ENCODE peak calls at places on chromosome 12, in six cellular contexts. M is stomach, W is astrocyte, Q is astrocyte of the spinal cord, B is A549, H is right atrium auricular region. U is an unnamed sample.

GRCh38 chr12:10849425-10849878 is at the start of gene PRR4:
- DNase-seq in B (no peak), Q (peak), M (no peak), H (no peak), W (peak), U (peak)

GRCh38 chr12:15005064-15005463 is 32.2 kb downstream of the PDE6H start:
- DNase-seq in M (no peak), H (no peak), B (no peak), Q (no peak), W (no peak), U (no peak)

GRCh38 chr12:56074396-56074795 is 5.6 kb upstream of the ERBB3 start:
- DNase-seq in M (no peak), W (no peak), B (no peak), Q (no peak), H (no peak), U (no peak)

GRCh38 chr12:30979371-30980259 is 53.1 kb downstream of the TSPAN11 start:
- DNase-seq in B (no peak), W (no peak), M (no peak), H (no peak), Q (no peak), U (no peak)

GRCh38 chr12:101962486-101962885 is 85.1 kb downstream of the DRAM1 start:
- DNase-seq in B (no peak), Q (no peak), H (no peak), W (no peak), M (no peak), U (no peak)

GRCh38 chr12:24069532-24070395 is 120.3 kb upstream of the SOX5 start:
- DNase-seq in M (no peak), Q (no peak), W (peak), B (no peak), H (no peak), U (no peak)

GRCh38 chr12:40534828-40535227 is 157.4 kb upstream of the CNTN1 start:
- DNase-seq in B (no peak), M (no peak), Q (no peak), H (no peak), W (no peak), U (no peak)

GRCh38 chr12:93862424-93862823 is 185.2 kb downstream of the CRADD start:
- DNase-seq in W (peak), H (no peak), M (no peak), Q (no peak), B (no peak), U (no peak)

GRCh38 chr12:1907652-1908611 is 10.5 kb downstream of the CACNA2D4 start:
- DNase-seq in Q (no peak), H (peak), B (no peak), M (peak), W (no peak), U (no peak)

GRCh38 chr12:97681612-97682504 is 219.3 kb downstream of the RMST start:
- DNase-seq in B (no peak), W (no peak), M (no peak), H (no peak), Q (no peak), U (peak)

GRCh38 chr12:97685360-97685759 is 222.8 kb downstream of the RMST start:
- DNase-seq in B (no peak), M (no peak), W (no peak), H (no peak), Q (no peak), U (no peak)

DNA sequence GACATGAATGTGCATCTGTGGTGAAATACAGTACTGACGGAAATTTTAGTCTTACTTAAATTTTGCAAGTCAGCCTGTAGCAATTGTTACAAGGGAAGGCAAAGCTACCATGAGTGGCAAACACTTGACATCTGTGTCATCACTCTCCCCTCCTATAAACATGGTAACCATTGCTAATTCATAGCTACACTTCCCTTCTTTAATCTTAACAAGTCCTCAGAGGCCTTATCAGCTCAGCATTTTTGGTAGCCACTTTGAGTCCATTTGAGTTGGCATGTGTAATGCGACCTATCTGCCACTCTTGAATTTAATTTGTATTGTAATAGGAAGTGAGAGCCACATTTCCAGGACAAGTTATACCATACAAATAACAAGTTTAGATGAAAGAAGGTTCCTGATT is 218.1 kb downstream of the RMST start:
- DNase-seq in Q (no peak), W (no peak), H (no peak), M (no peak), B (no peak), U (no peak)
- TF ChIP-seq CTCF in Q (no peak), W (no peak), H (no peak), M (no peak), B (no peak), U (no peak)

GRCh38 chr12:120263725-120264040 is 1.8 kb downstream of the PXN start:
- DNase-seq in W (no peak), B (no peak), M (no peak), Q (no peak), H (no peak), U (no peak)

GRCh38 chr12:120262852-120263724 is 2.4 kb downstream of the PXN start:
- DNase-seq in M (no peak), H (no peak), W (no peak), B (no peak), Q (no peak), U (no peak)

GRCh38 chr12:120264511-120265202 is 873 bp downstream of the PXN start:
- DNase-seq in W (no peak), B (no peak), Q (no peak), H (no peak), M (no peak), U (no peak)

GRCh38 chr12:120265203-120265482 is 387 bp downstream of the PXN start:
- DNase-seq in Q (no peak), B (no peak), H (no peak), M (no peak), W (no peak), U (no peak)

DNA sequence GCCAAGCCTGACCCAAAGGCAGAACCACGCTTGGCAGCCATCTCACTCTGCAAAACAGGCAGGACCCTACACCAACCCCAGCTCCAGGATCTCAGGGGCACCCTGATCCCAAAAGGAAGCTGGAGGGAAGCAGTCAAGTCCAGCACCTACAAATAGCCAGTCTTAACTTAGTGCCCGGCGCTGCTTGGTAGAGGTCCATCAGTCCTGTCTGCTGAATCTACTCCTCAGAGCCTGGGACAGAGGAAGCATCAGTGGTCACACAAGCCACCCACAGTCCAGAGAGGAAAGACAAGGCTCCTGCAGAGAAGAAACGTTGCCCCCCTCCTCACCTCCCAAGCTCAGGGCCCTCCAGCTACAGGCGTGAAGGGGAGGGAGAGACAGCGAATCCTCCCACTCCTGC is 1.4 kb downstream of the PXN start:
- DNase-seq in Q (no peak), H (no peak), W (no peak), M (no peak), B (no peak), U (no peak)
- H3K4me3 ChIP-seq in Q (peak), H (peak), W (peak), M (peak), B (peak), U (no peak)

GRCh38 chr12:6271281-6271680 is 39.2 kb upstream of the PLEKHG6 start:
- DNase-seq in B (no peak), W (no peak), M (no peak), H (no peak), Q (no peak), U (no peak)

GRCh38 chr12:6272300-6273208 is 37.9 kb upstream of the PLEKHG6 start:
- DNase-seq in M (peak), Q (no peak), W (peak), H (no peak), B (no peak), U (peak)

GRCh38 chr12:6275609-6276246 is 34.8 kb upstream of the PLEKHG6 start:
- DNase-seq in Q (no peak), H (no peak), B (no peak), M (no peak), W (no peak), U (no peak)

GRCh38 chr12:6273931-6274687 is 36.4 kb upstream of the PLEKHG6 start:
- DNase-seq in M (no peak), H (no peak), B (no peak), Q (no peak), W (no peak), U (no peak)

GRCh38 chr12:6273209-6273928 is 37.1 kb upstream of the PLEKHG6 start:
- DNase-seq in W (no peak), M (no peak), H (no peak), B (no peak), Q (no peak), U (no peak)
- TF ChIP-seq CTCF in W (no peak), M (no peak), H (no peak), B (no peak), Q (no peak), U (no peak)

DNA sequence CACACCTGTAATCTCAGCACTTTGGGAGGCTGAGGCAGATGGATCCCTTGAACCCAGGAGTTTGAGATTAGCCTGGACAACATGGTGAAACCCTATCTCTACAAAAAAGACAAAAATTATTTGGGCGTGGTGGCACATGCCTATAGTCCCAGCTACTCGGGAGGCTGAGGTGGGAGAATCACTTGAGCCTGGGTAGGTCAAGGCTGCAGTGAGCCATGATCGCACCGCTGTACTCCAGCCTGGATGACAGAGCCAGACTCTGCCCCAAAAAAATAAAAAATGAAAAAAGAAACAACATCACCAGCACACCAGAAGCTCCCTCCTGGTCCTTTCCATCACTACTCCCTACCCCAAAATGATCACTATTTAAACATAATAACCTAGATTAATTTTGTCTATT is 2.6 kb downstream of the VEZT start:
- DNase-seq in B (no peak), W (no peak), Q (no peak), M (no peak), H (no peak), U (no peak)
- H3K4me3 ChIP-seq in B (peak), W (no peak), Q (no peak), M (no peak), H (no peak), U (peak)

U was measured in GM12865.